ENCODE peak calls at places on chromosomes 2 and 18, in nine cellular contexts. One of them, this sample, is unnamed.

GRCh38 chr2:133063792-133064191 is 393.8 kb upstream of the LYPD1 start:
- DNase-seq in HL-60: no peak
- DNase-seq in K562: peak
- DNase-seq in HepG2: no peak
- DNase-seq in GM12878: no peak
- DNase-seq in A549: no peak
- DNase-seq in GM23338: peak
- DNase-seq in HCT116: no peak
- DNase-seq in SK-N-SH: no peak
- DNase-seq in this sample: no peak

GRCh38 chr2:15561574-15562344 is 625 bp upstream of the NBAS start:
- DNase-seq in GM23338: peak
- DNase-seq in GM12878: no peak
- DNase-seq in K562: peak
- DNase-seq in HL-60: no peak
- DNase-seq in A549: peak
- DNase-seq in SK-N-SH: peak
- DNase-seq in HepG2: peak
- DNase-seq in HCT116: no peak
- DNase-seq in this sample: no peak

GRCh38 chr18:12406376-12407111 is 1.2 kb upstream of the PRELID3A start:
- DNase-seq in A549: no peak
- DNase-seq in K562: peak
- DNase-seq in SK-N-SH: no peak
- DNase-seq in GM12878: no peak
- DNase-seq in HepG2: no peak
- DNase-seq in HCT116: no peak
- DNase-seq in HL-60: no peak
- DNase-seq in GM23338: no peak
- DNase-seq in this sample: no peak

GRCh38 chr2:29105375-29105774 is 9.8 kb upstream of the CLIP4 start:
- DNase-seq in GM23338: peak
- DNase-seq in GM12878: no peak
- DNase-seq in K562: no peak
- DNase-seq in SK-N-SH: no peak
- DNase-seq in HepG2: no peak
- DNase-seq in A549: no peak
- DNase-seq in HL-60: no peak
- DNase-seq in HCT116: no peak
- DNase-seq in this sample: no peak

GRCh38 chr2:158598856-158599517 is 142.2 kb downstream of the PKP4 start:
- DNase-seq in GM23338: no peak
- DNase-seq in HCT116: no peak
- DNase-seq in A549: no peak
- DNase-seq in GM12878: no peak
- DNase-seq in K562: no peak
- DNase-seq in HL-60: no peak
- DNase-seq in HepG2: no peak
- DNase-seq in SK-N-SH: peak
- DNase-seq in this sample: no peak

GRCh38 chr2:206045251-206045650 is 40.7 kb downstream of the INO80D start:
- DNase-seq in SK-N-SH: no peak
- DNase-seq in A549: no peak
- DNase-seq in GM12878: no peak
- DNase-seq in K562: no peak
- DNase-seq in GM23338: no peak
- DNase-seq in HepG2: no peak
- DNase-seq in HCT116: no peak
- DNase-seq in HL-60: no peak
- DNase-seq in this sample: no peak

GRCh38 chr2:95261602-95262001 is 12.6 kb upstream of the PROM2 start:
- DNase-seq in GM23338: peak
- DNase-seq in SK-N-SH: no peak
- DNase-seq in GM12878: no peak
- DNase-seq in HL-60: no peak
- DNase-seq in A549: no peak
- DNase-seq in K562: no peak
- DNase-seq in HCT116: no peak
- DNase-seq in HepG2: no peak
- DNase-seq in this sample: no peak

GRCh38 chr18:62938006-62938405 is 222.7 kb downstream of the PHLPP1 start:
- DNase-seq in HCT116: no peak
- DNase-seq in HL-60: no peak
- DNase-seq in SK-N-SH: no peak
- DNase-seq in A549: no peak
- DNase-seq in GM12878: no peak
- DNase-seq in GM23338: no peak
- DNase-seq in HepG2: no peak
- DNase-seq in K562: no peak
- DNase-seq in this sample: no peak

DNA sequence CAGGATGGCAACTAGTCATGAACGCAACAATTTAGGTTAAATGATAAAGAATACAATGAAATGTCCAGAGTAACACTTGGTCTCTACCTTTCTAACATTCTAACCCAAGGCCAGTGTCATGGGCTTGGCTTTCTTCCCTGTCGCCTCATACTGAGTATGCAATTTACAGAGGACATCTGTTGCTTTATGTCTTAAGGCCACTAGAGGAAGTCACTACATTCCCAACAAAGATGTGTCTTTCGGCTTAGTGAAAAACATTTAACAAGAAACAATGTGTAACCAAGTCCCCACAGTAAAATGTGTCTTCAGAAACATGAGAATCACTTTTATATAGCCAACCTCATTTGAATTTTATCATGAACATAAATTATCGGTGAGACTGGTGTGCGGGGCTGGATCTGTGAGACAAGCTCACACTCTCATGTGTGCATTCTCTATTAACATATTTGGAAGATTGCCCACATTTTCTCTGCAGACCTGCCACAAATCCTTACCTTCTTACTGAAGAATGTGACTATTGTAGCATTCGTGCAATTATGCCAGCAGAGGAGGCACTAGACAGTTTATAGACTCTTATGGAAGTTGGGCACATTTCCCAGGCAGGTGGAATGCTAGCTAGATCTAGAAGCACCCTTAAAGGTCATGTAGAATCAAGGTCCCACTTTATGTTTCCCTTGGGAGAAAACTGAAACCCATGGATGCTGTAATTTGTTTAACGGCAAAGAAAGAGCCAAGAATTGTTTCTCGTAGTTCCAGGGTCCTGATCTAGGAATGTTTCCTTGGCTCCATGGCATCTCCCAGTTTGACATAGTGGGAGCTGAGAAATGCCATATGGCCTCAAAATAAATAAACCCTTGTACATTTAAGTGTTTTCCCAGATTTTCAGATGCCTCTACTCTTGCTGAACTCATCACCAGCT is 101.8 kb downstream of the CD226 start:
- DNase-seq in HCT116: no peak
- DNase-seq in HepG2: no peak
- DNase-seq in HL-60: no peak
- DNase-seq in SK-N-SH: no peak
- DNase-seq in GM23338: peak
- DNase-seq in K562: peak
- DNase-seq in A549: no peak
- DNase-seq in GM12878: no peak
- DNase-seq in this sample: no peak
- TF ChIP-seq REST in HCT116: no peak
- TF ChIP-seq REST in HepG2: no peak
- TF ChIP-seq REST in HL-60: no peak
- TF ChIP-seq REST in SK-N-SH: no peak
- TF ChIP-seq REST in GM23338: no peak
- TF ChIP-seq REST in K562: no peak
- TF ChIP-seq REST in A549: no peak
- TF ChIP-seq REST in GM12878: no peak
- TF ChIP-seq REST in this sample: no peak

DNA sequence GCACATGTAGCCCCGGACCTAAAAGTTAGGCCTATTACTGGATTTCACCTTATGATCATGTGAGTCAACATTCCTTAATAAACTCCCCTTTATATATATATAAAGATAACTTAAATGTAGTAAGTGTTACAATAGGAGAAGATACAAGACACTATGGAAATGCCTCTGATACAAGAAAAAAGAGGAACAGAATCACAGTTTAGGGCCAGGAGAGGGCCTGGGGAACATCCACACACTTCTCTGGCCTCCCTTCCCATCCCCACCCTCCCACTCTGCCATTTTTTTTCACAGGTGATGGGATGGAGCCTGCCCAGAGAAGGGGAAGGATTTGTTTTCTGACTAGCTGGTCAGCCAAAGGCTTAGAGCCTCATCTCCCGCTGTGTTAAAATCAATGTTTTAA is 6.4 kb downstream of the CDC42EP3 start:
- DNase-seq in K562: no peak
- DNase-seq in A549: no peak
- DNase-seq in HL-60: no peak
- DNase-seq in SK-N-SH: no peak
- DNase-seq in HepG2: no peak
- DNase-seq in GM23338: no peak
- DNase-seq in GM12878: no peak
- DNase-seq in HCT116: no peak
- DNase-seq in this sample: no peak
- TF ChIP-seq REST in K562: no peak
- TF ChIP-seq REST in A549: no peak
- TF ChIP-seq REST in HL-60: no peak
- TF ChIP-seq REST in SK-N-SH: no peak
- TF ChIP-seq REST in HepG2: no peak
- TF ChIP-seq REST in GM23338: no peak
- TF ChIP-seq REST in GM12878: no peak
- TF ChIP-seq REST in HCT116: no peak
- TF ChIP-seq REST in this sample: no peak

DNA sequence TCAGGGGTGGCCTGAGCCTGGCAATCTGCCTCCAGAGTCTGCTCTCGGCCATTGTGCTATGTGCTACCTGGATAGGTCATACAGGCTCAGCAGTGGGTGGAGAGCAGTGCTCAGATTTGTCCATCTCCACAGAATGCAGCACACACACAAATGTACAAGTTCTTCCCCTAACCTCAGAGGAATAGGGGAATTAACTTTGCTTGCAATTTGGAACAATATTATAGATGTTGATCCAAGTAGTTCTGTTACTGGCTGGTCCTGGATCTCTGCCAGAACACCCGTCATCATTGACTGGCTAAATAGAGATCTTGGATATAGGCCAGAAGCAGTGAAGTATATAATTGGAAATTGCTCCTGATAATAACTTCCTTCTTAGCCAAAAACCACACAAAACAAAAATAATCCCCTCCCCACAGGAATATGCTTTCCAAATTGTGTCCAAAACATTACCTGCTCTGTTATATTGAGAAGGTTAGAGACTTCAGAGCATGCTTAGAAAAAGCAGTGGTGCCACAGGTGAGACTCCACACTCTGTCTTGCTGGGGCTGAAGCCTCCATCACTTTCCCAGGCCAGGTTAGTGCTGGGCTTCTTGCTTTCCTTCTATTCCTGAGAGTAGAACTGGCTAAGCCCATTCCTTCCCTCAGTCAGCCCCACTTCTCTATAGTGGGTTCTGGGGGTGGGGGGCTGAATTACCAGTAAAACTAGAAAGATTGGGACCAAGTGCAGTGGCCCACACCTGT is 38.8 kb downstream of the NCAPH start:
- DNase-seq in HCT116: no peak
- DNase-seq in GM23338: no peak
- DNase-seq in GM12878: no peak
- DNase-seq in HepG2: no peak
- DNase-seq in K562: peak
- DNase-seq in A549: no peak
- DNase-seq in HL-60: no peak
- DNase-seq in SK-N-SH: peak
- DNase-seq in this sample: no peak
- TF ChIP-seq REST in HCT116: no peak
- TF ChIP-seq REST in GM23338: no peak
- TF ChIP-seq REST in GM12878: no peak
- TF ChIP-seq REST in HepG2: no peak
- TF ChIP-seq REST in K562: no peak
- TF ChIP-seq REST in A549: no peak
- TF ChIP-seq REST in HL-60: no peak
- TF ChIP-seq REST in SK-N-SH: no peak
- TF ChIP-seq REST in this sample: no peak

GRCh38 chr2:235500110-235500760 is 6.4 kb downstream of the AGAP1 start:
- DNase-seq in HCT116: no peak
- DNase-seq in GM12878: no peak
- DNase-seq in HL-60: no peak
- DNase-seq in A549: no peak
- DNase-seq in K562: no peak
- DNase-seq in SK-N-SH: no peak
- DNase-seq in GM23338: no peak
- DNase-seq in HepG2: no peak
- DNase-seq in this sample: no peak

GRCh38 chr2:235499306-235499812 is 5.5 kb downstream of the AGAP1 start:
- DNase-seq in HCT116: no peak
- DNase-seq in HepG2: no peak
- DNase-seq in A549: no peak
- DNase-seq in HL-60: no peak
- DNase-seq in GM23338: no peak
- DNase-seq in GM12878: no peak
- DNase-seq in SK-N-SH: no peak
- DNase-seq in K562: no peak
- DNase-seq in this sample: no peak

GRCh38 chr2:235498556-235499305 is 4.9 kb downstream of the AGAP1 start:
- DNase-seq in SK-N-SH: peak
- DNase-seq in A549: no peak
- DNase-seq in HepG2: no peak
- DNase-seq in GM23338: peak
- DNase-seq in K562: no peak
- DNase-seq in HL-60: no peak
- DNase-seq in GM12878: no peak
- DNase-seq in HCT116: no peak
- DNase-seq in this sample: no peak

GRCh38 chr2:235501663-235502009 is 7.8 kb downstream of the AGAP1 start:
- DNase-seq in HCT116: no peak
- DNase-seq in SK-N-SH: no peak
- DNase-seq in GM23338: no peak
- DNase-seq in HL-60: no peak
- DNase-seq in HepG2: no peak
- DNase-seq in GM12878: no peak
- DNase-seq in A549: no peak
- DNase-seq in K562: no peak
- DNase-seq in this sample: no peak

DNA sequence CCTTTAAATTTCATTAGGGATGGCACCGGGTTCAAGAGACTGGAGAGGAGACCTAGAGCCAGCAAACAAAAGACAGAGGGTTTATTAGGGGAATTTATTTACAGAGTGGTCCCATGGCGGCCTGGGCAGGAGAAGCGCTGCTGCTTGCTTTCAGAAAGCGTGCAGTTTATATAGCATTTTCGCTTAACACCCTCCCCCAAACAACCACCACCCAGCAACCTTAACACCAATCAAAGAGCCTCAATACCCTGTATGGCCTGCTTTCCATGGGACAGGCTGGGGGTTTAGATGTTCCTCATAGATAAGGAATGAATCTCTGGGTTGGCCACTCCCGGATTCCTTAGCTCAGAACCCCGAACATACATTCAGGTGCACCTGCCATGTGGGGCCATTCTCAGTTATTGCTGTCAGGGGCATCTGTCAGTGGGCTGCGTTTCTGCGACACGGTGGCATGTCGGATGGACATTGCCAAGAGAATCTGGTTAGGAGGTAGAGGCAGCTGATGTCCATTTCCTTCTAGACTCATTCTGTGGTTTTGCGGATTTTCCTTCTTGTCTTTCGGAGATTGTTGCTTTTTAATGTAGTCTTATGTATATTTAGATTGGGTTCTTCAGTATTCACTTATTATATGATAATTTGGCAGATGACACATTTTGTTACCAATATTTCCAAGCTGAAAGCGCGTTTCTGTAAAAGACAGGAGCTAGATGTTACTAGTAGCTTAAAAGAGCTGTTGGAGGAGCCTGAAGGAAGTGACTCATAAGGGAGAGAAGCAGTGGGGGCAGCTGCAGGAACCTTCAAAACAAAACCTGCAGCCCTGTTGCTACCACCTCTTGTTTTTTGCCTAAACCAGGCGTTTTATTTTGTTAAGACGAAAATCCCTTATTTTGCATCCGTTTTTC is 7.2 kb downstream of the AGAP1 start:
- DNase-seq in SK-N-SH: no peak
- DNase-seq in HL-60: no peak
- DNase-seq in A549: peak
- DNase-seq in GM23338: no peak
- DNase-seq in K562: peak
- DNase-seq in HCT116: no peak
- DNase-seq in HepG2: no peak
- DNase-seq in GM12878: no peak
- DNase-seq in this sample: no peak
- TF ChIP-seq REST in SK-N-SH: no peak
- TF ChIP-seq REST in HL-60: no peak
- TF ChIP-seq REST in A549: no peak
- TF ChIP-seq REST in GM23338: no peak
- TF ChIP-seq REST in K562: no peak
- TF ChIP-seq REST in HCT116: no peak
- TF ChIP-seq REST in HepG2: no peak
- TF ChIP-seq REST in GM12878: no peak
- TF ChIP-seq REST in this sample: no peak

This sample was measured in Panc1.